ENCODE peak calls at places on chromosomes 2 and 18, in nine cellular contexts. F is neuronal stem cell; D is mesendoderm; I is effector memory CD4-positive, alpha-beta T cell; M is CD8-positive, alpha-beta memory T cell; R is psoas muscle; T is prostate gland; B is lower lobe of right lung; A is IMR-90. U is an unnamed sample. For H3K4me1, the result is how much of the 10 kb centered on the place peaks cover.

GRCh38 chr2:172093416-172094318 is 8.4 kb downstream of the DLX1 start:
- DNase-seq in F (no peak), D (no peak), I (no peak), M (no peak), R (no peak), T (no peak), B (no peak), A (no peak), U (no peak)

GRCh38 chr2:7857904-7858303 is 824.0 kb upstream of the ID2 start:
- DNase-seq in F (no peak), D (no peak), I (no peak), M (no peak), R (no peak), T (no peak), B (no peak), A (peak), U (no peak)

GRCh38 chr2:237319887-237320286 is 94.1 kb downstream of the COL6A3 start:
- DNase-seq in F (no peak), D (no peak), I (no peak), M (no peak), R (no peak), T (no peak), B (no peak), A (no peak), U (no peak)

GRCh38 chr2:61257446-61257845 is 95.5 kb downstream of the C2orf74 start:
- DNase-seq in F (no peak), D (no peak), I (no peak), M (no peak), R (no peak), T (no peak), B (no peak), A (no peak), U (no peak)

GRCh38 chr2:60383421-60384117 is 169.9 kb downstream of the BCL11A start:
- DNase-seq in F (no peak), D (no peak), I (no peak), M (no peak), R (no peak), T (no peak), B (no peak), A (no peak), U (no peak)

GRCh38 chr18:12088096-12088495 is 5.5 kb upstream of the ANKRD62 start:
- DNase-seq in F (no peak), D (no peak), I (no peak), M (no peak), R (no peak), T (no peak), B (no peak), A (no peak), U (no peak)

GRCh38 chr2:109473006-109473380 is 140.8 kb downstream of the SEPTIN10 start:
- DNase-seq in F (no peak), D (no peak), I (no peak), M (no peak), R (no peak), T (no peak), B (peak), A (no peak), U (no peak)

GRCh38 chr2:161423351-161424178 is 7.5 kb downstream of the TBR1 start:
- DNase-seq in F (peak), D (peak), I (no peak), M (no peak), R (no peak), T (no peak), B (no peak), A (no peak), U (no peak)

GRCh38 chr18:10051877-10052631 is 138.2 kb downstream of the VAPA start:
- DNase-seq in F (no peak), D (no peak), I (no peak), M (no peak), R (peak), T (no peak), B (no peak), A (peak), U (no peak)

GRCh38 chr2:22880161-22880560 is 504.8 kb upstream of the KLHL29 start:
- DNase-seq in F (no peak), D (no peak), I (no peak), M (no peak), R (no peak), T (no peak), B (no peak), A (no peak), U (no peak)

GRCh38 chr18:13260114-13260926 is 41.8 kb downstream of the LDLRAD4 start:
- DNase-seq in F (no peak), D (no peak), I (no peak), M (no peak), R (no peak), T (no peak), B (no peak), A (no peak), U (no peak)

GRCh38 chr2:96737831-96738230 is 2.0 kb downstream of the LMAN2L start:
- DNase-seq in F (no peak), D (no peak), I (peak), M (no peak), R (no peak), T (no peak), B (no peak), A (no peak), U (no peak)

GRCh38 chr2:64609229-64609994 is 44.3 kb downstream of the SERTAD2 start:
- DNase-seq in F (no peak), D (peak), I (peak), M (peak), R (peak), T (no peak), B (peak), A (peak), U (no peak)

GRCh38 chr2:15798716-15799431 is 141.5 kb upstream of the MYCN start:
- DNase-seq in F (no peak), D (no peak), I (no peak), M (no peak), R (no peak), T (no peak), B (no peak), A (no peak), U (no peak)

GRCh38 chr2:217417536-217417935 is 557.7 kb upstream of the TNP1 start:
- DNase-seq in F (no peak), D (no peak), I (no peak), M (no peak), R (no peak), T (no peak), B (no peak), A (no peak), U (no peak)

GRCh38 chr18:10473152-10473551 is 18.7 kb downstream of the APCDD1 start:
- DNase-seq in F (no peak), D (no peak), I (no peak), M (no peak), R (no peak), T (no peak), B (no peak), A (no peak), U (no peak)

GRCh38 chr2:25265022-25265421 is 76.7 kb downstream of the DNMT3A start:
- DNase-seq in F (no peak), D (no peak), I (no peak), M (no peak), R (no peak), T (no peak), B (no peak), A (no peak), U (no peak)

GRCh38 chr18:74196220-74197119 is 48.1 kb downstream of the TIMM21 start:
- DNase-seq in F (peak), D (peak), I (peak), M (peak), R (no peak), T (peak), B (no peak), A (peak), U (peak)

GRCh38 chr2:55167630-55167967 is 64.5 kb downstream of the CLHC1 start:
- DNase-seq in F (no peak), D (no peak), I (no peak), M (no peak), R (no peak), T (no peak), B (no peak), A (no peak), U (no peak)

GRCh38 chr2:232286011-232286868 is 92.3 kb upstream of the ALPP start:
- DNase-seq in F (no peak), D (no peak), I (no peak), M (no peak), R (no peak), T (peak), B (no peak), A (no peak), U (no peak)

GRCh38 chr2:25373269-25373981 is 31.7 kb upstream of the DNMT3A start:
- DNase-seq in F (no peak), D (no peak), I (no peak), M (no peak), R (peak), T (peak), B (peak), A (no peak), U (no peak)

GRCh38 chr2:221973902-221974301 is 324.9 kb downstream of the PAX3 start:
- DNase-seq in F (no peak), D (no peak), I (no peak), M (no peak), R (no peak), T (no peak), B (no peak), A (no peak), U (no peak)

GRCh38 chr2:157413342-157414035 is 30.4 kb downstream of the CYTIP start:
- DNase-seq in F (no peak), D (no peak), I (peak), M (no peak), R (no peak), T (no peak), B (no peak), A (no peak), U (no peak)

GRCh38 chr18:32445846-32446245 is 24.8 kb downstream of the GAREM1 start:
- DNase-seq in F (no peak), D (no peak), I (no peak), M (no peak), R (no peak), T (no peak), B (no peak), A (no peak), U (no peak)

GRCh38 chr2:151334082-151334815 is 23.1 kb upstream of the TNFAIP6 start:
- DNase-seq in F (no peak), D (no peak), I (no peak), M (no peak), R (no peak), T (no peak), B (no peak), A (peak), U (no peak)

GRCh38 chr18:22210331-22210754 is 41.0 kb downstream of the GATA6 start:
- DNase-seq in F (no peak), D (peak), I (no peak), M (no peak), R (no peak), T (no peak), B (no peak), A (peak), U (no peak)

GRCh38 chr2:221517362-221518121 is 54.6 kb downstream of the EPHA4 start:
- DNase-seq in F (no peak), D (peak), I (peak), M (peak), R (peak), T (no peak), B (peak), A (peak), U (no peak)

GRCh38 chr2:20650412-20650879 is 452 bp downstream of the HS1BP3 start:
- DNase-seq in F (no peak), D (peak), I (peak), M (peak), R (no peak), T (no peak), B (peak), A (peak), U (no peak)

DNA sequence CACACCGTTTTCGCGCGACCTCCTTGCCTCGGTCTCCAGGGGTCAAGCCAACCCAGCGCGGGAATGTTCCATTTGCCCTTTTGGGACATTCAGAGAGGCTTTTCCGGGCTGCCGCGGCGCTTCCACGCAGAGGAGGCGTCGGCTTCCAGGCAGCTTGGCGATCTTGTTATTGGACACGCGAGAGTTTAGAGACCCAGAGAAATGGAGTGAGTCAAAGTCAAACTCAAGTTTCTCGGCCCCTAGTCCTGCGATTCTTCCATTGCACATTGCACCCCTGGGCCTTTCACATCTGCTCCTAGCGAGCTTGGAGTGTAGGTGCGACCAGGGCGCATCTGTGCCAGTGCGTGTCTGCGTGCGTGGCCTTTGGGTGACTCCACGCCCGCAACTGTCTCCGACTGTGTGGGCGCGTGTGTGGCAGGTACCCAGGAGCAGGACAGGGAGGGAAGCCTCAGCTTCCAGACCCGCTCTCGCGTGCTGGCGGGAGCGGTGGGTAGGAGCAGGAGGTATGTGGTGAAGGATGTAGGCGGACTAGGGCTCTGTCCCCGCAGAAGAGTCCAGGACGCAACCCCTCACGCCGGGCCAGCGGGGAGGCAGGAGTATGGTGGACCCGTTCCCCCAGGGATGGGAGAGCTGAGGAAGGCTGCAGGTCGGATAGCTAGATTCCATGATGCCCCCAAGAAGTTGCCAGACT is 13.5 kb downstream of the SIX3 start:
- DNase-seq in F (no peak), D (no peak), I (no peak), M (no peak), R (no peak), T (no peak), B (peak), A (no peak), U (no peak)
- H3K4me3 ChIP-seq in F (peak), D (no peak), I (no peak), M (no peak), R (peak), T (no peak), B (peak), A (no peak), U (peak)

GRCh38 chr2:73404409-73404808 is 18.8 kb downstream of the ALMS1 start:
- DNase-seq in F (no peak), D (no peak), I (no peak), M (no peak), R (no peak), T (no peak), B (no peak), A (no peak), U (no peak)

GRCh38 chr2:73402386-73403103 is 16.9 kb downstream of the ALMS1 start:
- DNase-seq in F (no peak), D (no peak), I (no peak), M (no peak), R (no peak), T (no peak), B (no peak), A (no peak), U (no peak)

GRCh38 chr2:73408198-73408597 is 22.6 kb downstream of the ALMS1 start:
- DNase-seq in F (no peak), D (no peak), I (no peak), M (no peak), R (no peak), T (no peak), B (no peak), A (no peak), U (no peak)

GRCh38 chr2:73406996-73407395 is 21.4 kb downstream of the ALMS1 start:
- DNase-seq in F (no peak), D (no peak), I (no peak), M (no peak), R (no peak), T (no peak), B (no peak), A (no peak), U (no peak)

DNA sequence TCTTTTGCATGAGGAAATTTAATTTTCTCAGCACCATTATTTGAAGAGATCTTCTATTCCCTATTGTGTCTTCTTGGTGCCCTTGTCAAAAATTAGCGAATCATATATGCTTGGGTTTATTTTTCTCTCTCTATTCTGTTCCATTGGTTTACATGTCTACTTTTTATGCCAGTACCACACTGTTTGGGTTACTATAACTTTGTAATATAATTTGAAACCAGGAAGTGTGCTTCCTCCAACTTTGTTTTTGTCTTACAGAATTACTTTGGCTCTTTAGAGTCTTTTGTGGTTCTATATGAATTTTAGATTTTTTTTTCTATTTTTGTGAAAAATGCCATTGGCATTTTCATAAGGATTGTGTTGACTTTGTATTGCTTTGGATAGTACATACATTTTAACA is 17.6 kb downstream of the ALMS1 start:
- DNase-seq in F (no peak), D (no peak), I (no peak), M (no peak), R (no peak), T (no peak), B (no peak), A (no peak), U (no peak)
- H3K4me1 ChIP-seq in F (under half), D (under half), I (under half), M (under half), R (under half), T (under half), B (under half), A (under half), U (under half)

GRCh38 chr2:136246086-136246669 is 128.2 kb upstream of the CXCR4 start:
- DNase-seq in F (no peak), D (peak), I (no peak), M (no peak), R (peak), T (no peak), B (peak), A (peak), U (peak)

GRCh38 chr2:136248907-136249306 is 131.0 kb upstream of the CXCR4 start:
- DNase-seq in F (no peak), D (no peak), I (no peak), M (no peak), R (no peak), T (no peak), B (no peak), A (no peak), U (no peak)

GRCh38 chr2:136244558-136244885 is 126.6 kb upstream of the CXCR4 start:
- DNase-seq in F (no peak), D (no peak), I (no peak), M (no peak), R (no peak), T (no peak), B (no peak), A (no peak), U (no peak)

GRCh38 chr2:136248242-136248641 is 130.3 kb upstream of the CXCR4 start:
- DNase-seq in F (no peak), D (no peak), I (no peak), M (no peak), R (no peak), T (no peak), B (no peak), A (peak), U (no peak)

GRCh38 chr2:136247204-136247990 is 129.4 kb upstream of the CXCR4 start:
- DNase-seq in F (no peak), D (no peak), I (no peak), M (no peak), R (peak), T (no peak), B (peak), A (no peak), U (no peak)
- H3K27ac ChIP-seq in F (no peak), D (no peak), I (no peak), M (no peak), R (peak), T (no peak), B (no peak), A (no peak), U (no peak)

GRCh38 chr2:31580321-31581117 is at the start of gene SRD5A2:
- DNase-seq in F (peak), D (peak), I (no peak), M (no peak), R (no peak), T (no peak), B (no peak), A (no peak), U (peak)
- H3K4me3 ChIP-seq in F (no peak), D (no peak), I (no peak), M (no peak), R (no peak), T (peak), B (no peak), A (no peak), U (peak)

U was measured in iPS DF 6.9.